ENCODE peak calls at places on chromosomes 7 and 10, in five cellular contexts. L is cardiac muscle cell, F is uterus, J is BJ, Z is WERI-Rb-1. U is an unnamed sample. For H3K27me3, the result is how much of the 10 kb centered on the place peaks cover.

GRCh38 chr7:155792999-155793560 is 19.2 kb downstream of the SHH start:
- DNase-seq in L (no peak), F (no peak), J (no peak), Z (no peak), U (no peak)

GRCh38 chr7:38411404-38411803 is 138.0 kb upstream of the TARP start:
- DNase-seq in L (peak), F (no peak), J (no peak), Z (peak), U (no peak)

GRCh38 chr10:10786334-10787090 is 231.2 kb upstream of the CELF2 start:
- DNase-seq in L (peak), F (no peak), J (no peak), Z (no peak), U (no peak)

GRCh38 chr10:123147635-123148413 is at the start of gene HMX2:
- DNase-seq in L (no peak), F (no peak), J (no peak), Z (no peak), U (peak)

GRCh38 chr10:72272689-72273409 is 875 bp upstream of the DDIT4 start:
- DNase-seq in L (peak), F (peak), J (peak), Z (peak), U (peak)

GRCh38 chr10:96626795-96627194 is 40.0 kb upstream of the TM9SF3 start:
- DNase-seq in L (no peak), F (no peak), J (no peak), Z (peak), U (no peak)

GRCh38 chr10:87594181-87594580 is 65.5 kb upstream of the PAPSS2 start:
- DNase-seq in L (no peak), F (no peak), J (no peak), Z (no peak), U (no peak)

GRCh38 chr7:158945514-158945913 is 89.2 kb downstream of the DYNC2I1 start:
- DNase-seq in L (no peak), F (no peak), J (no peak), Z (no peak), U (no peak)

GRCh38 chr7:44867073-44867990 is 18.0 kb downstream of the PURB start:
- DNase-seq in L (peak), F (peak), J (peak), Z (no peak), U (no peak)

GRCh38 chr10:17062493-17063487 is 66.8 kb downstream of the CUBN start:
- DNase-seq in L (peak), F (peak), J (peak), Z (no peak), U (no peak)

GRCh38 chr10:895324-895723 is 36.2 kb downstream of the LARP4B start:
- DNase-seq in L (no peak), F (no peak), J (no peak), Z (no peak), U (no peak)

GRCh38 chr7:137978464-137979237 is 23.2 kb downstream of the CREB3L2 start:
- DNase-seq in L (peak), F (peak), J (peak), Z (no peak), U (no peak)

GRCh38 chr7:354597-355470 is 64.9 kb downstream of the FOXL3 start:
- DNase-seq in L (no peak), F (no peak), J (no peak), Z (no peak), U (no peak)

GRCh38 chr7:107446531-107446930 is 23.3 kb upstream of the GPR22 start:
- DNase-seq in L (no peak), F (no peak), J (no peak), Z (no peak), U (no peak)

GRCh38 chr10:68331455-68332258 is at the start of gene HNRNPH3:
- DNase-seq in L (peak), F (peak), J (peak), Z (peak), U (peak)

GRCh38 chr10:24884793-24885192 is 67.6 kb downstream of the PRTFDC1 start:
- DNase-seq in L (no peak), F (no peak), J (no peak), Z (no peak), U (no peak)

GRCh38 chr10:9205558-9205957 is 1151.1 kb downstream of the GATA3 start:
- DNase-seq in L (no peak), F (no peak), J (no peak), Z (no peak), U (no peak)

GRCh38 chr7:107837145-107837512 is 34.1 kb upstream of the SLC26A3 start:
- DNase-seq in L (no peak), F (no peak), J (no peak), Z (no peak), U (no peak)

GRCh38 chr7:102296514-102296913 is 9.8 kb downstream of the SH2B2 start:
- DNase-seq in L (no peak), F (no peak), J (no peak), Z (no peak), U (no peak)

GRCh38 chr7:17679427-17679826 is 260.9 kb downstream of the SNX13 start:
- DNase-seq in L (peak), F (no peak), J (no peak), Z (no peak), U (no peak)

GRCh38 chr7:74275401-74275881 is 13.8 kb upstream of the CLIP2 start:
- DNase-seq in L (no peak), F (no peak), J (no peak), Z (peak), U (no peak)
- TF ChIP-seq CTCF in L (peak), F (no peak), J (peak), Z (peak), U (peak)

GRCh38 chr10:93154531-93154930 is 80.8 kb downstream of the CYP26A1 start:
- DNase-seq in L (no peak), F (no peak), J (no peak), Z (no peak), U (no peak)
- H3K4me3 ChIP-seq in L (no peak), F (no peak), J (no peak), Z (no peak), U (no peak)

DNA sequence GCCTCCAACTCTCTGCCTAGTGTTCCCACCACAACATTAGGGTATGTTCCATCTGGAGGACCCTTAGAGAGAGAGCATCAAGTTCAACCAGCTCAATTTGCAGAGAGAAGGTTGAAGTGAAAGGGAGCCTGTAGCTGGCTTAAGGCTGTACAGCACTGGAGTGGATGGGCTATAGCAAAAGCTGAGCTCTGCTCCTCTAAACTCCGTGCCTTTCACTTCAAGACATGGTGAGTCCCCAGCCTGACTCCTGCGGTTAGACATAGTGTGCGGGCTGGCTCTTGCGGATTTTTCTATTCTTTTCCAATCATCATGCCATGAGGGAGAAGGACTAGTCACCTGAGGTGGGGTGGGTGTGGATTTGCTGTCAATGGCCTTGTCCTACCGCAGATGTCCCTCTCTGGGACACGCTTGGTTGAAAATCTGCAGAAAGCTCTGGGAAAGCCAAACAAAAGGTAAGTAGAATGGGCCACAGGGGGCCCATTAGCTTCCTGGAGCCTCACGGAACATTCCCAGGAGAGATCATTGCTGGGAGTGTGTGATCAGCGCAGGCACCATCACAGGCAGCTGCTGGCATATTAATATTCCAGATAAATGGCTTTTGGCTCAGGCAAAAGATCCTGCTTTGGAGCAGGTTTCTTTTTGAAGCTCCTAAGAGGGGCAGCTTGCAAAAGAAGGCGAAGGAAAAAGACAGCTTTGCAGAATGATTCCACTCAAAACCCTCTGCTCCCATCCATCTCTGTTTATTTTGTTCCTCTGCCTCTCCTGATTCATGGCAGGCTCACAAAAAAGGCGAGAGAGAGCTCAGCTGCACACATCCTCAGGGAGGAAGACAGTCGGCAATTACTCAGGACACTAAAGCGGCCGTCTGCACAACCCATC is 509.0 kb upstream of the ZMIZ1 start:
- DNase-seq in L (no peak), F (peak), J (no peak), Z (no peak), U (no peak)
- H3K27me3 ChIP-seq in L (under half), F (under half), J (under half), Z (under half), U (under half)

GRCh38 chr10:118543714-118544400 is 51.6 kb downstream of the PRLHR start:
- DNase-seq in L (peak), F (no peak), J (no peak), Z (peak), U (peak)
- TF ChIP-seq CTCF in L (peak), F (peak), J (peak), Z (peak), U (peak)

DNA sequence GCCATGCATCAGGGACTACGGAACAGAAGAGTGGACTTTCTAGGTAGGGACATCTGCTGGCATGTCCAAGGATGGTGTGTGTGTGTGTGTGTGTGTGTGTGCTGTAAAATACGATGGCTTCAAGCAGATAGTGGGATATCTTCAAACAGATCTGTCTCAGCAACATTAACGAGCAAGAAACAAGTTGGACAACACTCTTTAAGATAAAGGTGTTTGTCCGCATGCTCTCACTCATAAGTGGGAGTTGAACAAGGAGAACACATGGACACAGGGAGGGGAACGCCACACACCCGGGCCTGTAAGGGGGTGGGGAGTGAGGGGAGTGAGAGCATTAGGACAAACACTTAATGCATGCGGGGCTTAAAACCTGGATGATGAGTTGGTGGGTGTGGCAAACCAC is 89.8 kb upstream of the AKR1E2 start:
- DNase-seq in L (no peak), F (no peak), J (no peak), Z (no peak), U (no peak)
- H3K4me3 ChIP-seq in L (no peak), F (no peak), J (no peak), Z (no peak), U (no peak)

DNA sequence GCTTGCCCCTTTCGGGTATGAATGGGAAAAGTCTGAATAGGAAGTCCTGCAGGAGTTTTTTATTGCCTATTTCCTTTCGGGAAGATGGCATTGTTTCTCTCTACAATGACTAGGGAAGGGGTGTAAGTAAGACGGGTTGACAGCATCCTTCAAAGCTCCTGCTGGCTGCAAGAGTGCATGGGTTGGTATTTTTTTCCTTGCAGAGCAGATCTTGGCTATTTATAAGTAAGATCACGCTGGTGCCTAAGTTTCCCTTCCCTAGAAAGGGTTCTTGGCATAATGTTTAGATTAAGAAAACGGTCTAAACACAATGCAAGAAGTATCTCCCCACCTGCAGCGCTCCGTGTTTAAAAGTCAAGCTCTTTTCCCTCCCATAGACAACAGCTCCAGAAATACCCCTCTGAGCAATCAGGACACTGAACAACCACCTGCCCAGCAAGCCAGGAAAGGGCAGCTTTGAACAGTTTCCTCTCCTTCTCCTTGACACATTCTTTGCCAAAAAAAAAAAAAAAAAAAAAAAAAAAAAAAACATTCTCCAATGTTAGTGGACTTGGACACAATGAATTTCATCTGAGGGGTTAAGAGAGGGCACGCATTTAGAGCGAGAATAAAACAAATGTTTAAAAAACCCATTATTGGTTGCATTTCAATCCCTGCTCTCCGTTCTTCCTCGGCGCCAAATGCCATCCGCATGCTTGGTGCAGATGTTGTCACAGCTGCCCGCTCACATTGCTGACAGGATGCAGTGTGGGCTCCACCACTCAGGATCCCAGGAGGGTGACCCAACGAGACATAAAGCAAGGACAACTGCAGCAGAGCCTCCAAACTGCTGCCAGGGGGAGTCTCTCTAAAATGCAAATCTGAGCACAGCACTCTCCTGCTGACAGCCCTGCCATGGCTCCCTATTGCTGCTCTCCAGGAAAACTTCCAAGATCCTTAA is 427.4 kb upstream of the MGMT start:
- DNase-seq in L (no peak), F (no peak), J (no peak), Z (no peak), U (no peak)
- H3K27me3 ChIP-seq in L (under half), F (under half), J (under half), Z (under half), U (under half)

GRCh38 chr7:86911703-86912102 is 147.8 kb downstream of the ELAPOR2 start:
- DNase-seq in L (no peak), F (no peak), J (no peak), Z (peak), U (no peak)
- TF ChIP-seq CTCF in L (no peak), F (no peak), J (no peak), Z (peak), U (peak)

GRCh38 chr7:98870807-98871491 is 1.1 kb upstream of the TMEM130 start:
- DNase-seq in L (no peak), F (no peak), J (no peak), Z (peak), U (no peak)
- H3K4me3 ChIP-seq in L (no peak), F (no peak), J (no peak), Z (no peak), U (no peak)

DNA sequence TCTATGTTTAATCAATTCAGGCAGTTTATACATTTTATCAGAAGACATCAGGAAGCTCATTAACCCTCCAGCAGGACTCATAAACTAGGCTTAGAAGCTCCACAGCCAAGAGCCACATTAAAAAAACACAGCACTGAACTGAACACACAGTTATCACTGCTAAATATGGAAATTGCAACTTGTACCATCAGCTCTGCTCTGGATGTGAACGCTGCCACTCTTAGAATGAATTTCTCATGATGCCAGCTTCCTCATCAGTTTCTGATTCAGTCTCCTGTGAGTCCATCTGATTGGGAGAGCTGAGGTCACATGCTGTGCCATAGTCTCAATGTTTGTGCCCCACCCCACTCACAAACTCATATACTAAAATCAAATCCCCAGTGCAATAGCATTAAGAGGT is 17.1 kb upstream of the ING3 start:
- DNase-seq in L (no peak), F (no peak), J (no peak), Z (no peak), U (no peak)
- H3K27me3 ChIP-seq in L (under half), F (under half), J (under half), Z (under half), U (under half)

GRCh38 chr7:6433814-6434630 is 13.7 kb downstream of the DAGLB start:
- DNase-seq in L (no peak), F (no peak), J (no peak), Z (no peak), U (no peak)

GRCh38 chr7:6430974-6431373 is 16.8 kb downstream of the DAGLB start:
- DNase-seq in L (no peak), F (no peak), J (no peak), Z (no peak), U (no peak)

GRCh38 chr7:6425948-6426347 is 21.8 kb downstream of the DAGLB start:
- DNase-seq in L (no peak), F (no peak), J (no peak), Z (no peak), U (no peak)

GRCh38 chr7:6432786-6433185 is 15.0 kb downstream of the DAGLB start:
- DNase-seq in L (no peak), F (no peak), J (no peak), Z (no peak), U (no peak)

DNA sequence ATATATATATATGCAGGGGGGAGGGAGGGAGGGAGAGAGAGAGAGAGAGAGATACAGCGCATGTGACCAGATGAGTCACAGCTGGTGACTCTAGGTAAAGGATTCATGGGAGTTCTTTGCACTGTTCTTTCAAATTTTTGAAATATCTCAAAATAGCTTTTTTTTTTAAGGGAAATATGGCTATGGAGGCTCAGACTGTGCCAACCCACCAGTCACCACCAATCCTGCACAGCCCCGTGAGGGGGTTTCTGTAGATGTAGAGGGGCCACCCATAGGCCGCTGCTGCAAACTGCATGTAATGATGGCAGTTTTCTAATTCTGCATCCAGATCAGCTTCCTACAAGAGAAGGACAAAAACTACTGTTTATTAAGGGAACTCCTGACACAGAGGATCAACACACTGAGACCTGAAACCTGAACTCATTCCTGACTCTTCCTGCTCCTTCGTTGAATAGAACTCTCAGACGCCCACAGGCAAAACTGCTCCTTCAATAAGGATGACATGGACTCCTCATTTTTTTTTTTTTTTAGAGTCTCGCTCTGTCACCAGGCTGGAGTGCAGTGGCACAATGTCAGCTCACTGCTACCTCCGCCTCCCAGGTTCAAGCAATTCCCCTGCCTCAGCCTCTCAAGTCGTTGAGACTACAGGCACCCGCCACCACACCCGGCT is 17.3 kb downstream of the DAGLB start:
- DNase-seq in L (peak), F (no peak), J (no peak), Z (peak), U (no peak)
- TF ChIP-seq CTCF in L (peak), F (no peak), J (peak), Z (peak), U (peak)

U was measured in GM06990.